ENCODE peak calls at places on chromosome 9, in ten cellular contexts. One of them, this sample, is unnamed.

GRCh38 chr9:74132986-74133385 is 364.1 kb upstream of the RORB start:
- DNase-seq in lower leg skin: no peak
- DNase-seq in fibroblast of pulmonary artery: no peak
- DNase-seq in GM13977: no peak
- DNase-seq in colonic mucosa: no peak
- DNase-seq in psoas muscle: no peak
- DNase-seq in fibroblast of the aortic adventitia: no peak
- DNase-seq in BE2C: no peak
- DNase-seq in stomach: no peak
- DNase-seq in nephron progenitor cell: peak; percentile 4
- DNase-seq in this sample: no peak

GRCh38 chr9:89744255-89744648 is 139.4 kb downstream of the GADD45G start:
- DNase-seq in stomach: no peak
- DNase-seq in fibroblast of pulmonary artery: no peak
- DNase-seq in GM13977: no peak
- DNase-seq in colonic mucosa: no peak
- DNase-seq in lower leg skin: no peak
- DNase-seq in BE2C: no peak
- DNase-seq in psoas muscle: no peak
- DNase-seq in nephron progenitor cell: no peak
- DNase-seq in fibroblast of the aortic adventitia: no peak
- DNase-seq in this sample: no peak

GRCh38 chr9:91419222-91420191 is 4.1 kb downstream of the NFIL3 start:
- DNase-seq in lower leg skin: peak; percentile 93
- DNase-seq in fibroblast of pulmonary artery: peak; percentile 97
- DNase-seq in GM13977: no peak
- DNase-seq in fibroblast of the aortic adventitia: peak; percentile 99
- DNase-seq in nephron progenitor cell: no peak
- DNase-seq in BE2C: no peak
- DNase-seq in colonic mucosa: peak; percentile 57
- DNase-seq in stomach: peak; percentile 53
- DNase-seq in psoas muscle: peak; percentile 74
- DNase-seq in this sample: no peak

GRCh38 chr9:112757300-112757883 is 6.8 kb downstream of the SNX30 start:
- DNase-seq in nephron progenitor cell: no peak
- DNase-seq in colonic mucosa: no peak
- DNase-seq in lower leg skin: peak; percentile 26
- DNase-seq in BE2C: no peak
- DNase-seq in fibroblast of pulmonary artery: peak; percentile 70
- DNase-seq in GM13977: no peak
- DNase-seq in psoas muscle: no peak
- DNase-seq in fibroblast of the aortic adventitia: peak; percentile 46
- DNase-seq in stomach: no peak
- DNase-seq in this sample: no peak

GRCh38 chr9:99387416-99387815 is 165.3 kb downstream of the SEC61B start:
- DNase-seq in colonic mucosa: no peak
- DNase-seq in lower leg skin: no peak
- DNase-seq in psoas muscle: no peak
- DNase-seq in BE2C: no peak
- DNase-seq in fibroblast of pulmonary artery: no peak
- DNase-seq in nephron progenitor cell: no peak
- DNase-seq in GM13977: no peak
- DNase-seq in fibroblast of the aortic adventitia: no peak
- DNase-seq in stomach: no peak
- DNase-seq in this sample: no peak

GRCh38 chr9:20022410-20022809 is 233.6 kb upstream of the SLC24A2 start:
- DNase-seq in fibroblast of the aortic adventitia: peak; percentile 25
- DNase-seq in stomach: no peak
- DNase-seq in psoas muscle: no peak
- DNase-seq in fibroblast of pulmonary artery: peak; percentile 58
- DNase-seq in nephron progenitor cell: no peak
- DNase-seq in BE2C: no peak
- DNase-seq in colonic mucosa: no peak
- DNase-seq in GM13977: no peak
- DNase-seq in lower leg skin: no peak
- DNase-seq in this sample: no peak

GRCh38 chr9:87537625-87538024 is 40.0 kb downstream of the DAPK1 start:
- DNase-seq in stomach: no peak
- DNase-seq in lower leg skin: no peak
- DNase-seq in BE2C: peak; percentile 31
- DNase-seq in psoas muscle: no peak
- DNase-seq in fibroblast of pulmonary artery: no peak
- DNase-seq in nephron progenitor cell: no peak
- DNase-seq in fibroblast of the aortic adventitia: no peak
- DNase-seq in GM13977: no peak
- DNase-seq in colonic mucosa: no peak
- DNase-seq in this sample: no peak

GRCh38 chr9:114388764-114389375 is 1.1 kb upstream of the AKNA start:
- DNase-seq in nephron progenitor cell: no peak
- DNase-seq in fibroblast of the aortic adventitia: no peak
- DNase-seq in psoas muscle: no peak
- DNase-seq in lower leg skin: no peak
- DNase-seq in stomach: no peak
- DNase-seq in colonic mucosa: no peak
- DNase-seq in fibroblast of pulmonary artery: no peak
- DNase-seq in GM13977: no peak
- DNase-seq in BE2C: no peak
- DNase-seq in this sample: no peak

GRCh38 chr9:108645520-108645919 is 210.3 kb downstream of the ACTL7B start:
- DNase-seq in GM13977: no peak
- DNase-seq in BE2C: no peak
- DNase-seq in psoas muscle: peak; percentile 16
- DNase-seq in stomach: no peak
- DNase-seq in fibroblast of pulmonary artery: no peak
- DNase-seq in nephron progenitor cell: no peak
- DNase-seq in colonic mucosa: no peak
- DNase-seq in lower leg skin: no peak
- DNase-seq in fibroblast of the aortic adventitia: no peak
- DNase-seq in this sample: no peak

GRCh38 chr9:111645806-111646205 is 14.7 kb downstream of the DNAJC25 start:
- DNase-seq in stomach: no peak
- DNase-seq in fibroblast of the aortic adventitia: peak; percentile 41
- DNase-seq in GM13977: no peak
- DNase-seq in fibroblast of pulmonary artery: peak; percentile 35
- DNase-seq in psoas muscle: no peak
- DNase-seq in nephron progenitor cell: no peak
- DNase-seq in colonic mucosa: no peak
- DNase-seq in BE2C: no peak
- DNase-seq in lower leg skin: no peak
- DNase-seq in this sample: no peak

GRCh38 chr9:122218070-122218884 is 10.5 kb downstream of the LHX6 start:
- DNase-seq in fibroblast of pulmonary artery: no peak
- DNase-seq in BE2C: no peak
- DNase-seq in fibroblast of the aortic adventitia: no peak
- DNase-seq in stomach: no peak
- DNase-seq in nephron progenitor cell: no peak
- DNase-seq in psoas muscle: no peak
- DNase-seq in colonic mucosa: no peak
- DNase-seq in GM13977: peak; percentile 32
- DNase-seq in lower leg skin: peak; percentile 71
- DNase-seq in this sample: no peak

GRCh38 chr9:37913480-37914153 is 9.7 kb upstream of the SLC25A51 start:
- DNase-seq in psoas muscle: peak; percentile 62
- DNase-seq in stomach: peak; percentile 85
- DNase-seq in colonic mucosa: peak; percentile 88
- DNase-seq in fibroblast of the aortic adventitia: peak; percentile 72
- DNase-seq in fibroblast of pulmonary artery: peak; percentile 79
- DNase-seq in nephron progenitor cell: peak; percentile 94
- DNase-seq in BE2C: peak; percentile 89
- DNase-seq in lower leg skin: peak; percentile 95
- DNase-seq in GM13977: peak; percentile 85
- DNase-seq in this sample: peak; percentile 85

GRCh38 chr9:118643118-118643517 is 726.1 kb downstream of the BRINP1 start:
- DNase-seq in fibroblast of the aortic adventitia: no peak
- DNase-seq in lower leg skin: no peak
- DNase-seq in psoas muscle: no peak
- DNase-seq in nephron progenitor cell: peak; percentile 5
- DNase-seq in stomach: no peak
- DNase-seq in fibroblast of pulmonary artery: peak; percentile 3
- DNase-seq in colonic mucosa: no peak
- DNase-seq in GM13977: no peak
- DNase-seq in BE2C: no peak
- DNase-seq in this sample: no peak

GRCh38 chr9:23663125-23663524 is 162.9 kb downstream of the ELAVL2 start:
- DNase-seq in GM13977: no peak
- DNase-seq in lower leg skin: no peak
- DNase-seq in colonic mucosa: no peak
- DNase-seq in fibroblast of the aortic adventitia: no peak
- DNase-seq in nephron progenitor cell: no peak
- DNase-seq in BE2C: no peak
- DNase-seq in stomach: no peak
- DNase-seq in psoas muscle: no peak
- DNase-seq in fibroblast of pulmonary artery: no peak
- DNase-seq in this sample: no peak

GRCh38 chr9:23663946-23664345 is 162.1 kb downstream of the ELAVL2 start:
- DNase-seq in GM13977: no peak
- DNase-seq in nephron progenitor cell: no peak
- DNase-seq in BE2C: no peak
- DNase-seq in lower leg skin: no peak
- DNase-seq in colonic mucosa: no peak
- DNase-seq in stomach: no peak
- DNase-seq in fibroblast of the aortic adventitia: no peak
- DNase-seq in psoas muscle: no peak
- DNase-seq in fibroblast of pulmonary artery: no peak
- DNase-seq in this sample: no peak

GRCh38 chr9:23663536-23663935 is 162.5 kb downstream of the ELAVL2 start:
- DNase-seq in BE2C: no peak
- DNase-seq in fibroblast of pulmonary artery: no peak
- DNase-seq in GM13977: no peak
- DNase-seq in psoas muscle: no peak
- DNase-seq in stomach: no peak
- DNase-seq in colonic mucosa: peak; percentile 50
- DNase-seq in nephron progenitor cell: no peak
- DNase-seq in lower leg skin: no peak
- DNase-seq in fibroblast of the aortic adventitia: no peak
- DNase-seq in this sample: no peak

GRCh38 chr9:23665635-23666034 is 160.4 kb downstream of the ELAVL2 start:
- DNase-seq in GM13977: no peak
- DNase-seq in nephron progenitor cell: no peak
- DNase-seq in fibroblast of the aortic adventitia: no peak
- DNase-seq in fibroblast of pulmonary artery: no peak
- DNase-seq in psoas muscle: no peak
- DNase-seq in BE2C: no peak
- DNase-seq in lower leg skin: no peak
- DNase-seq in stomach: no peak
- DNase-seq in colonic mucosa: no peak
- DNase-seq in this sample: no peak

GRCh38 chr9:23665051-23665450 is 161.0 kb downstream of the ELAVL2 start:
- DNase-seq in lower leg skin: no peak
- DNase-seq in colonic mucosa: no peak
- DNase-seq in nephron progenitor cell: no peak
- DNase-seq in fibroblast of the aortic adventitia: no peak
- DNase-seq in fibroblast of pulmonary artery: no peak
- DNase-seq in BE2C: no peak
- DNase-seq in stomach: no peak
- DNase-seq in GM13977: no peak
- DNase-seq in psoas muscle: no peak
- DNase-seq in this sample: no peak
- TF ChIP-seq CTCF in lower leg skin: no peak
- TF ChIP-seq CTCF in colonic mucosa: no peak
- TF ChIP-seq CTCF in nephron progenitor cell: no peak
- TF ChIP-seq CTCF in fibroblast of the aortic adventitia: no peak
- TF ChIP-seq CTCF in fibroblast of pulmonary artery: no peak
- TF ChIP-seq CTCF in BE2C: no peak
- TF ChIP-seq CTCF in stomach: no peak
- TF ChIP-seq CTCF in GM13977: no peak
- TF ChIP-seq CTCF in psoas muscle: no peak
- TF ChIP-seq CTCF in this sample: no peak

GRCh38 chr9:124861342-124862229 is at the start of the genes ARPC5L and RPL35:
- DNase-seq in stomach: peak; percentile 96
- DNase-seq in fibroblast of pulmonary artery: peak; percentile 92
- DNase-seq in fibroblast of the aortic adventitia: peak; percentile 86
- DNase-seq in lower leg skin: peak; percentile 99
- DNase-seq in psoas muscle: peak; percentile 96
- DNase-seq in nephron progenitor cell: peak; percentile 96
- DNase-seq in BE2C: peak; percentile 97
- DNase-seq in colonic mucosa: peak; percentile 96
- DNase-seq in GM13977: peak; percentile 99
- DNase-seq in this sample: peak; percentile 97
- TF ChIP-seq CTCF in stomach: no peak
- TF ChIP-seq CTCF in fibroblast of pulmonary artery: peak; percentile 9
- TF ChIP-seq CTCF in fibroblast of the aortic adventitia: peak; percentile 15
- TF ChIP-seq CTCF in lower leg skin: no peak
- TF ChIP-seq CTCF in psoas muscle: no peak
- TF ChIP-seq CTCF in nephron progenitor cell: no peak
- TF ChIP-seq CTCF in BE2C: no peak
- TF ChIP-seq CTCF in colonic mucosa: peak; percentile 20
- TF ChIP-seq CTCF in GM13977: peak; percentile 26
- TF ChIP-seq CTCF in this sample: peak; percentile 35

GRCh38 chr9:135015565-135015964 is 71.9 kb upstream of the OLFM1 start:
- DNase-seq in GM13977: no peak
- DNase-seq in fibroblast of the aortic adventitia: no peak
- DNase-seq in psoas muscle: no peak
- DNase-seq in colonic mucosa: no peak
- DNase-seq in BE2C: no peak
- DNase-seq in lower leg skin: no peak
- DNase-seq in nephron progenitor cell: no peak
- DNase-seq in fibroblast of pulmonary artery: no peak
- DNase-seq in stomach: no peak
- DNase-seq in this sample: no peak
- TF ChIP-seq CTCF in GM13977: no peak
- TF ChIP-seq CTCF in fibroblast of the aortic adventitia: no peak
- TF ChIP-seq CTCF in psoas muscle: no peak
- TF ChIP-seq CTCF in colonic mucosa: no peak
- TF ChIP-seq CTCF in BE2C: no peak
- TF ChIP-seq CTCF in lower leg skin: no peak
- TF ChIP-seq CTCF in nephron progenitor cell: no peak
- TF ChIP-seq CTCF in fibroblast of pulmonary artery: no peak
- TF ChIP-seq CTCF in stomach: no peak
- TF ChIP-seq CTCF in this sample: no peak

DNA sequence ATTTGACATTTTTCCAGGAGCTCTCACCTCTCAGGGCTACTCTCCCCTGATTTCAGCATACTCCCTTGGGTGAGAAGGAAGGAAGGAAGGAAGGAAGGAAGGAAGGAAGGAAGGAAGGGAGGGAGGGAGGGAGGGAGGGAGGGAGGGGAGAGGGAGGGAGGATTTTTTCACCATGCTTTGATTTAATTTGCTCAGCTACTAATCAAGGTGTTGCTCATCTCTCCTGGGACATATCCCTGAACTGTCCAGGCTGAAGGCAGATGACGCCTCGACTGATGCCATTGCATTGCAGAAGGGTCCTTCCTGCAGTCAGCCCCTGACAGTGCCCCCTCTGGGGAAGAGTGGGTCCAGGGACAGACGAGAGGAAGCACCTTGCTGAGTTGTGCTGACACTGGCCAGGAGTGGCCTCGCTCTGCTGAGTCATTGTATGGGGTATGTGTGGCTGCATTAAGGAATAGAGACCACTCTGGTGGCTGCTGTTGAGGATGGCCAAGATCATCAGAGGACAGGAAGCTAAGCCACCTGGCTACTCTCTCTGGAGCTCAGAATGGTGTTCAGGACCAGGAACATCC is 43.6 kb upstream of the CRB2 start:
- DNase-seq in colonic mucosa: no peak
- DNase-seq in GM13977: no peak
- DNase-seq in lower leg skin: no peak
- DNase-seq in BE2C: no peak
- DNase-seq in fibroblast of pulmonary artery: no peak
- DNase-seq in nephron progenitor cell: no peak
- DNase-seq in stomach: no peak
- DNase-seq in fibroblast of the aortic adventitia: no peak
- DNase-seq in psoas muscle: no peak
- DNase-seq in this sample: no peak
- TF ChIP-seq CTCF in colonic mucosa: no peak
- TF ChIP-seq CTCF in GM13977: no peak
- TF ChIP-seq CTCF in lower leg skin: no peak
- TF ChIP-seq CTCF in BE2C: no peak
- TF ChIP-seq CTCF in fibroblast of pulmonary artery: no peak
- TF ChIP-seq CTCF in nephron progenitor cell: no peak
- TF ChIP-seq CTCF in stomach: no peak
- TF ChIP-seq CTCF in fibroblast of the aortic adventitia: no peak
- TF ChIP-seq CTCF in psoas muscle: no peak
- TF ChIP-seq CTCF in this sample: no peak

This sample was measured in type B pancreatic cell.